ENCODE peak calls at places on chromosomes 16 and 17, in eight cellular contexts. O is upper lobe of right lung; W is NCI-H146; H is DMS153; X is HEK293T; S is mesothelial cell of epicardium; V is stimulated activated CD4-positive, alpha-beta T cell treated with anti-CD3 and anti-CD28 coated beads, Interleukin-2, amount 100 ng/mL, for 24 hours; Y is neuronal stem cell. C is an unnamed sample.

GRCh38 chr17:55774834-55775233 is 24.0 kb downstream of the PCTP start:
- DNase-seq in H (peak; percentile 19), X (no peak), Y (peak; percentile 54), V (no peak), W (peak; percentile 17), S (no peak), O (no peak), C (no peak)

GRCh38 chr17:48244121-48244711 is 136.7 kb downstream of the SNX11 start:
- DNase-seq in Y (no peak), S (no peak), X (no peak), V (no peak), W (no peak), O (no peak), H (peak; percentile 42), C (peak; percentile 54)

GRCh38 chr16:84990782-84991181 is 20.6 kb downstream of the ZDHHC7 start:
- DNase-seq in H (no peak), Y (no peak), V (no peak), W (no peak), X (no peak), O (no peak), S (no peak), C (no peak)

GRCh38 chr16:59404509-59404908 is 670.4 kb upstream of the GOT2 start:
- DNase-seq in V (no peak), S (no peak), X (no peak), W (no peak), O (no peak), H (no peak), Y (no peak), C (no peak)

GRCh38 chr16:67260426-67261063 is 11.8 kb downstream of the SLC9A5 start:
- DNase-seq in S (no peak), W (peak; percentile 2), Y (no peak), X (peak; percentile 43), O (no peak), V (no peak), H (peak; percentile 11), C (peak; percentile 78)

GRCh38 chr16:2194166-2194834 is 2.1 kb downstream of the CASKIN1 start:
- DNase-seq in X (peak; percentile 18), V (no peak), W (peak; percentile 18), Y (no peak), O (no peak), S (no peak), H (no peak), C (peak; percentile 81)

GRCh38 chr17:67390646-67391480 is 13.8 kb downstream of the PITPNC1 start:
- DNase-seq in Y (no peak), H (peak; percentile 53), W (peak; percentile 37), O (no peak), X (no peak), V (peak; percentile 59), S (no peak), C (peak; percentile 97)

GRCh38 chr17:685006-685405 is 29.6 kb downstream of the VPS53 start:
- DNase-seq in V (no peak), O (no peak), S (no peak), W (no peak), Y (no peak), H (no peak), X (no peak), C (no peak)

GRCh38 chr17:22278302-22279275 is 586.3 kb downstream of the KCNJ18 start:
- DNase-seq in Y (no peak), X (no peak), W (no peak), S (no peak), H (no peak), O (peak; percentile 53), V (no peak), C (no peak)

GRCh38 chr17:3799181-3799627 is 1.8 kb downstream of the ITGAE start:
- DNase-seq in W (no peak), O (no peak), S (no peak), V (no peak), Y (no peak), X (no peak), H (no peak), C (no peak)

GRCh38 chr16:8199390-8199789 is 390.9 kb downstream of the TMEM114 start:
- DNase-seq in S (no peak), Y (no peak), V (no peak), O (no peak), H (no peak), W (no peak), X (no peak), C (no peak)